ENCODE peak calls at places on chromosomes 13 and 19, in four cellular contexts. One of them, this sample, is unnamed.
A peak's percentile ranks its signal among the peaks of the same experiment; 100 is the strongest.

GRCh38 chr19:45716314-45717130 is 14.2 kb downstream of the FBXO46 start:
- DNase-seq in Calu3: peak; percentile 28
- DNase-seq in spleen: no peak
- DNase-seq in mesothelial cell of epicardium: peak; percentile 45
- DNase-seq in this sample: no peak

GRCh38 chr13:45086484-45086883 is 33.8 kb upstream of the GTF2F2 start:
- DNase-seq in Calu3: no peak
- DNase-seq in spleen: no peak
- DNase-seq in mesothelial cell of epicardium: no peak
- DNase-seq in this sample: no peak

GRCh38 chr13:71210861-71211260 is 656.1 kb downstream of the DACH1 start:
- DNase-seq in Calu3: no peak
- DNase-seq in spleen: no peak
- DNase-seq in mesothelial cell of epicardium: no peak
- DNase-seq in this sample: no peak

GRCh38 chr13:76717092-76717491 is 169.1 kb downstream of the KCTD12 start:
- DNase-seq in Calu3: no peak
- DNase-seq in spleen: no peak
- DNase-seq in mesothelial cell of epicardium: no peak
- DNase-seq in this sample: no peak

GRCh38 chr19:13864513-13865242 is 12.3 kb upstream of the NANOS3 start:
- DNase-seq in Calu3: no peak
- DNase-seq in spleen: peak; percentile 70
- DNase-seq in mesothelial cell of epicardium: no peak
- DNase-seq in this sample: no peak

GRCh38 chr13:47216176-47216822 is 319.4 kb upstream of the HTR2A start:
- DNase-seq in Calu3: no peak
- DNase-seq in spleen: no peak
- DNase-seq in mesothelial cell of epicardium: no peak
- DNase-seq in this sample: no peak

GRCh38 chr13:70723732-70724131 is 615.5 kb upstream of the KLHL1 start:
- DNase-seq in Calu3: no peak
- DNase-seq in spleen: no peak
- DNase-seq in mesothelial cell of epicardium: no peak
- DNase-seq in this sample: no peak

GRCh38 chr19:40410030-40410389 is 3.2 kb downstream of the PRX start:
- DNase-seq in Calu3: no peak
- DNase-seq in spleen: no peak
- DNase-seq in mesothelial cell of epicardium: no peak
- DNase-seq in this sample: no peak

GRCh38 chr13:66348745-66349720 is 881.1 kb downstream of the PCDH9 start:
- DNase-seq in Calu3: no peak
- DNase-seq in spleen: no peak
- DNase-seq in mesothelial cell of epicardium: no peak
- DNase-seq in this sample: no peak

GRCh38 chr13:107834268-107834667 is 381.1 kb downstream of the LIG4 start:
- DNase-seq in Calu3: no peak
- DNase-seq in spleen: no peak
- DNase-seq in mesothelial cell of epicardium: no peak
- DNase-seq in this sample: no peak

GRCh38 chr13:60164490-60164889 is 762 bp upstream of the DIAPH3 start:
- DNase-seq in Calu3: no peak
- DNase-seq in spleen: no peak
- DNase-seq in mesothelial cell of epicardium: no peak
- DNase-seq in this sample: no peak

GRCh38 chr19:45780448-45781281 is 1.6 kb downstream of the DMPK start:
- DNase-seq in Calu3: no peak
- DNase-seq in spleen: no peak
- DNase-seq in mesothelial cell of epicardium: no peak
- DNase-seq in this sample: no peak

GRCh38 chr13:85163063-85163462 is 636.2 kb downstream of the SLITRK6 start:
- DNase-seq in Calu3: no peak
- DNase-seq in spleen: no peak
- DNase-seq in mesothelial cell of epicardium: no peak
- DNase-seq in this sample: no peak

GRCh38 chr13:100235311-100235901 is 146.5 kb downstream of the PCCA start:
- DNase-seq in Calu3: peak; percentile 15
- DNase-seq in spleen: no peak
- DNase-seq in mesothelial cell of epicardium: no peak
- DNase-seq in this sample: no peak

GRCh38 chr19:43780706-43781525 is at the start of gene KCNN4:
- DNase-seq in Calu3: peak; percentile 79
- DNase-seq in spleen: peak; percentile 92
- DNase-seq in mesothelial cell of epicardium: no peak
- DNase-seq in this sample: no peak

GRCh38 chr13:109835321-109835720 is 48.9 kb upstream of the IRS2 start:
- DNase-seq in Calu3: no peak
- DNase-seq in spleen: no peak
- DNase-seq in mesothelial cell of epicardium: no peak
- DNase-seq in this sample: no peak

GRCh38 chr19:51196181-51196580 is 28.7 kb upstream of the CD33 start:
- DNase-seq in Calu3: no peak
- DNase-seq in spleen: no peak
- DNase-seq in mesothelial cell of epicardium: no peak
- DNase-seq in this sample: no peak

GRCh38 chr13:79999601-80000000 is 341.3 kb downstream of the SPRY2 start:
- DNase-seq in Calu3: no peak
- DNase-seq in spleen: no peak
- DNase-seq in mesothelial cell of epicardium: no peak
- DNase-seq in this sample: no peak

GRCh38 chr13:42329239-42329638 is 57.3 kb downstream of the AKAP11 start:
- DNase-seq in Calu3: no peak
- DNase-seq in spleen: no peak
- DNase-seq in mesothelial cell of epicardium: no peak
- DNase-seq in this sample: no peak

GRCh38 chr19:13133241-13133870 is 15.3 kb downstream of the NACC1 start:
- DNase-seq in Calu3: no peak
- DNase-seq in spleen: no peak
- DNase-seq in mesothelial cell of epicardium: no peak
- DNase-seq in this sample: no peak

GRCh38 chr19:58278156-58279041 is at the start of gene ZNF8:
- DNase-seq in Calu3: peak; percentile 99
- DNase-seq in spleen: peak; percentile 98
- DNase-seq in mesothelial cell of epicardium: peak; percentile 98
- DNase-seq in this sample: peak; percentile 92

GRCh38 chr13:113616991-113617749 is 32.6 kb downstream of the TFDP1 start:
- DNase-seq in Calu3: no peak
- DNase-seq in spleen: no peak
- DNase-seq in mesothelial cell of epicardium: peak; percentile 60
- DNase-seq in this sample: no peak

GRCh38 chr19:1935484-1936208 is 5.3 kb upstream of the CSNK1G2 start:
- DNase-seq in Calu3: no peak
- DNase-seq in spleen: peak; percentile 87
- DNase-seq in mesothelial cell of epicardium: no peak
- DNase-seq in this sample: no peak

GRCh38 chr19:35257113-35257461 is 8.3 kb downstream of the LSR start:
- DNase-seq in Calu3: no peak
- DNase-seq in spleen: peak; percentile 35
- DNase-seq in mesothelial cell of epicardium: peak; percentile 34
- DNase-seq in this sample: no peak

GRCh38 chr19:13053761-13054604 is 48.7 kb downstream of the LYL1 start:
- DNase-seq in Calu3: peak; percentile 92
- DNase-seq in spleen: no peak
- DNase-seq in mesothelial cell of epicardium: peak; percentile 85
- DNase-seq in this sample: peak; percentile 44

GRCh38 chr13:73803997-73804396 is 330.2 kb downstream of the KLF12 start:
- DNase-seq in Calu3: no peak
- DNase-seq in spleen: no peak
- DNase-seq in mesothelial cell of epicardium: no peak
- DNase-seq in this sample: no peak

GRCh38 chr13:80341771-80342271 is 895 bp upstream of the SPRY2 start:
- DNase-seq in Calu3: peak; percentile 6
- DNase-seq in spleen: peak; percentile 77
- DNase-seq in mesothelial cell of epicardium: peak; percentile 64
- DNase-seq in this sample: no peak

GRCh38 chr13:110819203-110820014 is 95.5 kb downstream of the ANKRD10 start:
- DNase-seq in Calu3: peak; percentile 59
- DNase-seq in spleen: peak; percentile 94
- DNase-seq in mesothelial cell of epicardium: peak; percentile 85
- DNase-seq in this sample: peak; percentile 69

GRCh38 chr19:13329766-13330165 is 176.5 kb downstream of the CACNA1A start:
- DNase-seq in Calu3: no peak
- DNase-seq in spleen: no peak
- DNase-seq in mesothelial cell of epicardium: no peak
- DNase-seq in this sample: no peak

GRCh38 chr19:16134510-16134909 is 9.0 kb upstream of the HSH2D start:
- DNase-seq in Calu3: no peak
- DNase-seq in spleen: no peak
- DNase-seq in mesothelial cell of epicardium: no peak
- DNase-seq in this sample: no peak

GRCh38 chr13:80048802-80049201 is 292.1 kb downstream of the SPRY2 start:
- DNase-seq in Calu3: peak; percentile 12
- DNase-seq in spleen: peak; percentile 84
- DNase-seq in mesothelial cell of epicardium: no peak
- DNase-seq in this sample: peak; percentile 63

GRCh38 chr19:42246143-42246868 is 3.9 kb upstream of the GSK3A start:
- DNase-seq in Calu3: peak; percentile 65
- DNase-seq in spleen: peak; percentile 81
- DNase-seq in mesothelial cell of epicardium: peak; percentile 51
- DNase-seq in this sample: no peak

GRCh38 chr13:60584976-60585375 is 188.0 kb downstream of the TDRD3 start:
- DNase-seq in Calu3: no peak
- DNase-seq in spleen: no peak
- DNase-seq in mesothelial cell of epicardium: peak; percentile 61
- DNase-seq in this sample: no peak

GRCh38 chr19:317710-318508 is 26.7 kb downstream of the MIER2 start:
- DNase-seq in Calu3: no peak
- DNase-seq in spleen: no peak
- DNase-seq in mesothelial cell of epicardium: no peak
- DNase-seq in this sample: no peak
- TF ChIP-seq CTCF in Calu3: no peak
- TF ChIP-seq CTCF in spleen: no peak
- TF ChIP-seq CTCF in mesothelial cell of epicardium: no peak
- TF ChIP-seq CTCF in this sample: no peak

DNA sequence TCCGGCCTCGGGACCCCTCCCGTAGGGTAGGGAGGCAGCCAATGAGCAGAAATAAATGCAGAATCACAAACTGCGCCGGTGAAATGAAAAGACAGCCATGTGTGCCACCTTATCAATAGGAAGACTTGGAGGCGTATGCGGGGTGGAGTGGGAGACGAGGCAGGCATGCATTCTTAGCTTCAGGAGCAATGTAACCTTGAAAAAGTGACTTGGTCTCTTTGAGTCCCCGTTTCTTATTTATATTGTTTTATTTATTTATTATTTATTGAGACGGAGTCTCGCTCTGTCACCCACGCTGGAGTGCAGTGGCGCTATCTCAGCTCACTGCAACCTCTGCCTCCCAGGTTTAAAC is 16.0 kb downstream of the SSC5D start:
- DNase-seq in Calu3: no peak
- DNase-seq in spleen: no peak
- DNase-seq in mesothelial cell of epicardium: no peak
- DNase-seq in this sample: no peak
- TF ChIP-seq CTCF in Calu3: no peak
- TF ChIP-seq CTCF in spleen: no peak
- TF ChIP-seq CTCF in mesothelial cell of epicardium: peak; percentile 62
- TF ChIP-seq CTCF in this sample: no peak

GRCh38 chr13:26811636-26812035 is 51.0 kb upstream of the GPR12 start:
- DNase-seq in Calu3: no peak
- DNase-seq in spleen: no peak
- DNase-seq in mesothelial cell of epicardium: no peak
- DNase-seq in this sample: no peak
- TF ChIP-seq CTCF in Calu3: no peak
- TF ChIP-seq CTCF in spleen: no peak
- TF ChIP-seq CTCF in mesothelial cell of epicardium: no peak
- TF ChIP-seq CTCF in this sample: no peak

DNA sequence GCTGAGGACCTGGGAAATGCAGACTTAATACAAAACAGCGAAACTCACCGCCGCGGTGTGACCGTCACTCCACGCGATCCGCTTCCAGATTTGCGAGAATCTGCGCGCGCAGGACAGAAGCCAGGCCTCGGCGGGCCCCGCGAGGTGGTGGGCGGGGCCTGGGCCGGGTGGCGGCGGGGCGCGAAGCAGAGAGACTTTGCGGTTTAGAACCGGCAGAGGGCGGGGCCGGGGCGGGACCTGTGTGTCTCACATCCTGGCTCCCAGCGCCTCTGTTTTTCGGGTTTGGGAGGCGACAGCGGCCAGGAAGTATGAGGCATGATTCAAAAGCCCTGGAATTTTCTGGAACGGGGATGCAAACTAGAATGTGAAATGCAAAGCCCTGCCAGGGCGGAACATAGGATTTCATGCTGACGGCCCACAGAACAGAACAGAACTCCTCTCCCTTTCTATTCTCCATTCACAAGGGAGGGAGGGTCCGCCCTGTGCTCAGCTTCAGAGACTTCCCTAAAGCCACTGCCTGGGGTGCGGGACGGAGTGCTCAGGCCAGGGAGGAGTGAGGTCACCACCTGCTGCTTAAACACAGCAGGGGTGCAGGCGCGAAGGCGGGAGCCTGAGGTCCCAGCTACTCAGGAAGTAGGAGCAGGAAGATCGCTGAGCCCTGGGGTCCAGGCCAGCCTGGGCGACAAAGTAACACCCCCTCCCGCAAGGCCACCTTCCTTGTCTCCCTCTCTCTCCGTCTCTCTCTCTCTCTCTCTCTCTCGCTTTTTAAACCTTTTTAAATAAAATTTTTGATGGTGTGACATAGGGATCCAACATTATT is 44.2 kb downstream of the ZNF611 start:
- DNase-seq in Calu3: no peak
- DNase-seq in spleen: peak; percentile 98
- DNase-seq in mesothelial cell of epicardium: peak; percentile 93
- DNase-seq in this sample: peak; percentile 93
- TF ChIP-seq CTCF in Calu3: no peak
- TF ChIP-seq CTCF in spleen: peak; percentile 20
- TF ChIP-seq CTCF in mesothelial cell of epicardium: peak; percentile 37
- TF ChIP-seq CTCF in this sample: no peak

DNA sequence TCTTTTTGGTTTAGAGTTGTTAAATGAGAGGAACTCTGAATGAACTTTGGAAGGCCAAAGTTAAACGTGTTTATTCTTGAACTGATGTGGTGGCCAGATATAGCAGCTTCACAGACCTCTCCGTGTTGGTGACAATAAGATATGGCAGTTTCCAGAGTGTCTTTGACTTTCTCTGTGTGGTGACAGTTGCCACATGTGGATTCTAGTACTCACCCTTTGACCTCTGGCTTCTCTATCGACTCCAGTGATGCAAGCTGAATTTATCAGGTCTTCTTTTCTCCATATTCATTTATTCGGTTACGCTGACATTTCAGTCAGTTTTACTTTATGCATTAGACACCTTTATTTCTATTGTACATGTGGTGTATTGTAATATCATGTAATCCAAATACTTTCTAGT is 1469.5 kb downstream of the SLITRK1 start:
- DNase-seq in Calu3: no peak
- DNase-seq in spleen: no peak
- DNase-seq in mesothelial cell of epicardium: no peak
- DNase-seq in this sample: no peak
- TF ChIP-seq CTCF in Calu3: no peak
- TF ChIP-seq CTCF in spleen: no peak
- TF ChIP-seq CTCF in mesothelial cell of epicardium: no peak
- TF ChIP-seq CTCF in this sample: no peak

This sample was measured in omental fat pad.